ENCODE peak calls at places on chromosomes 5 and 9, in six cellular contexts. T, I, A, D, P and H are unnamed samples.
A peak's percentile ranks its signal among the peaks of the same experiment; 100 is the strongest.

GRCh38 chr5:179166886-179167841 is 107.0 kb downstream of the ZNF354C start:
- DNase-seq in P (no peak), I (no peak), T (no peak), A (peak; percentile 36), D (peak; percentile 74), H (peak; percentile 59)

GRCh38 chr9:131810351-131811170 is 70.7 kb upstream of the RAPGEF1 start:
- DNase-seq in P (no peak), D (no peak), A (no peak), T (no peak), I (no peak), H (no peak)

GRCh38 chr5:147803941-147804717 is 21.6 kb upstream of the JAKMIP2 start:
- DNase-seq in A (no peak), I (no peak), T (no peak), P (no peak), D (no peak), H (no peak)

GRCh38 chr5:121144764-121145163 is 680.7 kb downstream of the PRR16 start:
- DNase-seq in D (no peak), I (no peak), T (no peak), P (no peak), A (no peak), H (no peak)

GRCh38 chr5:127561254-127561653 is 43.8 kb downstream of the PRRC1 start:
- DNase-seq in I (no peak), P (no peak), T (no peak), D (no peak), A (no peak), H (no peak)

GRCh38 chr9:127210851-127211730 is 53.5 kb upstream of the GARNL3 start:
- DNase-seq in T (no peak), A (no peak), I (no peak), P (no peak), D (no peak), H (no peak)

GRCh38 chr5:10227396-10227795 is 22.3 kb downstream of the ATPSCKMT start:
- DNase-seq in I (no peak), D (no peak), A (no peak), T (no peak), P (no peak), H (no peak)

GRCh38 chr5:160369990-160370712 is at the start of gene C1QTNF2:
- DNase-seq in P (no peak), T (no peak), A (peak; percentile 30), I (no peak), D (peak; percentile 59), H (peak; percentile 56)

GRCh38 chr5:122078116-122078865 is at the start of gene LOX:
- DNase-seq in D (peak; percentile 77), P (peak; percentile 58), T (peak; percentile 68), I (no peak), A (peak; percentile 65), H (peak; percentile 54)

GRCh38 chr9:15250013-15250412 is 57.0 kb downstream of the TTC39B start:
- DNase-seq in D (no peak), A (no peak), I (no peak), T (no peak), P (no peak), H (no peak)

GRCh38 chr5:103362211-103362610 is 103.6 kb downstream of the MACIR start:
- DNase-seq in I (no peak), P (no peak), T (no peak), A (no peak), D (no peak), H (no peak)

GRCh38 chr5:156529902-156530301 is 202.9 kb downstream of the SGCD start:
- DNase-seq in P (no peak), A (no peak), I (no peak), T (no peak), D (no peak), H (no peak)

DNA sequence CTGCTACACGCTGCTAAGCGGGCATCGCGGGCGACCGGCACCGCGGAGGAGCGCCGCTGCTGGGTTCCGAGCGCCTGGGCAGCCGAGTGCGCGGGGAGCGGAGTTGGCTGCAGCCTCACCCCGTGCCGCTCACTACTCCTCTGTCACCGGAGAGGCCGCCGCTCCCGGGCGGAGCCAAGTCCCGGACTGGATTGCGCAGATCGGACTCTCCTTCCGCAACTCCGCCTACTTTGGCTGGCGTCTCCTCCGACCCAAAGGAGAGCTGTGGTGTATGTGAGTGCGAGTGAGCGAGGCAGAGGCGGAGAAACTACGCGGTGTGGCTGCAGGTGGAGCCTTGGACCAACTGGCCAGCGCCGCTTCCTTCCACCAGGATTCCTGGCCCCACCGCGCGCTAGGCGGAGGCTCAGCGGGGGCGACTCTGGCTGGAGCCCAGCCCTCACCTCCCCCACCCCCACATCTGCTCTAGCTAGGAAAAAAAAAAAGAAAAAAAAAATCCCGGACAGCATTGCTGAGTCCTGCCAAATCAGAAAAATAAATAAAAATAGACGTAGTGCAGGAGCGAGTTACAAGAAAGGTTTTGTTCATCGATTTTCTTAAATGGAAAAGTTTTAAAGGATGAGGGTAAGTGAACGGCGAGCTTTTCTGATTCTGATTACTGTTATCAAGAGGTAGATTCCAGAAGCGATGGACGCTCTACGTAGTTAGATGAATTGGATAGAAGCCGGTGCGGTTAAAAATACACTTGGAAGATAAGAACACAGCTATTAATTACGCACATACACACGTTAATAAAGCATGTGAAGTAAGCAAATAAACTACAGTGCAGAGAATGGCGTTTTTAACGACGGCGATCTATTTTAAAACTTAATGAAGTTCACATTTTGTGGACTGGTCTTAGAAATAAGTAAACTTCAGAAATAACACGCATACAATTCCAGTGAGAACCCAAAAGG is at the start of gene SEMA6A:
- DNase-seq in T (peak; percentile 65), I (peak; percentile 95), D (peak; percentile 81), P (peak; percentile 76), A (peak; percentile 92), H (peak; percentile 95)
- TF ChIP-seq POLR2A in T (peak; percentile 68), I (peak; percentile 48), D (peak; percentile 76), P (peak; percentile 31), A (peak; percentile 85), H (peak; percentile 98)

GRCh38 chr5:169893010-169893409 is 87.3 kb downstream of the INSYN2B start:
- DNase-seq in D (no peak), T (no peak), P (no peak), A (no peak), I (no peak), H (no peak)

GRCh38 chr5:169893586-169893985 is 86.7 kb downstream of the INSYN2B start:
- DNase-seq in P (no peak), D (no peak), A (no peak), T (no peak), I (no peak), H (no peak)

GRCh38 chr5:169895876-169896275 is 84.4 kb downstream of the INSYN2B start:
- DNase-seq in T (no peak), P (no peak), D (no peak), I (no peak), A (peak; percentile 6), H (peak; percentile 51)
- H3K27ac ChIP-seq in T (no peak overlapping the region), P (no peak overlapping the region), D (no peak overlapping the region), I (no peak overlapping the region), A (no peak overlapping the region), H (no peak overlapping the region)

DNA sequence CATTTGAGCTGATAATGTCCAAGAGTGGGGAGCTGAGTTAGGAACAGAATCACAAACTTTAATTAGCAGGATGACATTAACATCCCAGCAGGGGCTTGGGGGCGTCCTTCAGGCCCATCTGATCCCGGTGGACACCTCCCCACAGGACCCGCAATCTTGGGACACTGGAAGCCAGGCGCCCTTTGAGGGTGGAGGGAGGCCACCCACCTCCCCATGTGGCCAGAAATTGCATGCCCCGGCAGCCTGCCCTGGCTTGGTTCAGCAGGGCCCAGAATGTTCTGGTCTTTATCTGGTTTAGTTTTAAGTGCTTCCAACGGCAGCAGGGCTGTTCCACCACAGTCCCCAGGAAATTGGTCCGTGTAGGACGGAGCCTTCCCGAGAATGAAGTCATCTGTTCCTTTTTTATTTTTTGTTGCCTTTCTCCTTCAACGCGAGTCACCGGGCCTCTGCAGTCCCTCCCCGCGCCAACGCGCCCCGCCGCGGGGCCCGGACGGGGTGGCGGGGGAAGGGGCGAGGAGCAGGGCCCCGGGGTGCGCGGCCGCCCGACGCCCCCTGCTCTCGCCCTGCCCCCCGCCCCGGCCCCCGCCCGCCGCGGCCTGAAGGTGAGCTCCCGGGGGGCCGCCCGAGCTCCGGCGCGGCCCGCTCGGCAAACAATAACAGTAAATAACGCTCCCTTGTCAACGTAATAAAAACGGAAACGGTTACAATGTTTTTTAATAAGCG is 207.9 kb downstream of the C9orf50 start:
- DNase-seq in A (peak; percentile 78), P (peak; percentile 43), D (peak; percentile 77), T (no peak), I (no peak), H (peak; percentile 75)
- TF ChIP-seq POLR2A in A (peak; percentile 73), P (peak; percentile 50), D (peak; percentile 17), T (no peak), I (no peak), H (peak; percentile 34)

DNA sequence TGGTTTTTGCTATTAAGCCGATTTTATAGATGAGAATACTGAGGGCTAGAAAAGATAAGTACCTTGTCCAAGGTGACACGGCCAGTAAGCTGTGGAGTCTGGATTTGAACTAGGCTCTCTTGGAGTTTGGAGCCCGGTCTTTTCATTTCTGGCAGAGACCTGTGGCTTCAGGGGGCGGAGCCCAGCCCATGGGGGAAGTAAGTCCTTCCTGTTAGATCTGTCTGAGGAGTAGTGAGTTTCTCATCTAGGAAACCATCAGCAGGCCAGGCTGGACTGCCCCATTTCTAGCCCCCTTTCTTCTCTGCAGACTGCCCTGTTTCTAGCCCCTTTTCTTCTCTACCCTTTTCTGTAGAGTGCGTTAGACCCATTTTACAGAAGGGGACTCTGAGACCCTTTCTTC is 521 bp upstream of the PTGS1 start:
- DNase-seq in I (no peak), P (no peak), A (peak; percentile 33), T (no peak), D (no peak), H (no peak)
- H3K27ac ChIP-seq in I (no peak overlapping the region), P (no peak overlapping the region), A (no peak overlapping the region), T (peak overlapping the region; percentile 45), D (no peak overlapping the region), H (no peak overlapping the region)

GRCh38 chr9:134031071-134031470 is 5.8 kb downstream of the BRD3OS start:
- DNase-seq in T (no peak), I (no peak), D (no peak), P (no peak), A (no peak), H (peak; percentile 14)

GRCh38 chr9:134027561-134027960 is 2.3 kb downstream of the BRD3OS start:
- DNase-seq in A (no peak), P (no peak), I (no peak), D (no peak), T (no peak), H (no peak)

GRCh38 chr9:134028076-134028475 is 2.8 kb downstream of the BRD3OS start:
- DNase-seq in I (no peak), T (no peak), A (no peak), P (no peak), D (no peak), H (no peak)

GRCh38 chr9:134028575-134029247 is 3.4 kb downstream of the BRD3OS start:
- DNase-seq in I (no peak), A (no peak), D (no peak), P (no peak), T (no peak), H (no peak)

GRCh38 chr9:134029248-134030226 is 4.3 kb downstream of the BRD3OS start:
- DNase-seq in A (no peak), P (no peak), D (no peak), I (no peak), T (no peak), H (no peak)
- TF ChIP-seq POLR2A in A (no peak), P (no peak), D (no peak), I (no peak), T (no peak), H (no peak)

GRCh38 chr9:2241875-2242741 is 227.0 kb downstream of the SMARCA2 start:
- DNase-seq in I (peak; percentile 83), D (peak; percentile 82), P (peak; percentile 76), A (peak; percentile 85), T (peak; percentile 64), H (peak; percentile 94)
- H3K27ac ChIP-seq in I (peak overlapping the region; percentile 30), D (peak overlapping the region; percentile 78), P (peak overlapping the region; percentile 40), A (peak overlapping the region; percentile 26), T (no peak overlapping the region), H (no peak overlapping the region)

GRCh38 chr5:43120720-43121564 is at the start of gene ZNF131:
- DNase-seq in I (peak; percentile 93), P (peak; percentile 95), T (peak; percentile 94), A (peak; percentile 96), D (peak; percentile 95), H (peak; percentile 96)
- TF ChIP-seq POLR2A in I (peak; percentile 84), P (peak; percentile 68), T (peak; percentile 57), A (peak; percentile 74), D (peak; percentile 63), H (peak; percentile 38)